ENCODE peak calls at places on chromosomes 5 and 9, in four cellular contexts. V is HuH-7.5, F is kidney tubule cell, N is fibroblast of lung. A is an unnamed sample.

GRCh38 chr5:123549256-123549904 is 37.4 kb downstream of the CSNK1G3 start:
- DNase-seq in N (no peak), F (no peak), V (no peak), A (no peak)

GRCh38 chr5:159838551-159839222 is 77.6 kb upstream of the ADRA1B start:
- DNase-seq in N (no peak), V (no peak), F (no peak), A (no peak)

GRCh38 chr5:151051066-151051930 is 29.5 kb downstream of the TNIP1 start:
- DNase-seq in V (peak), N (peak), F (peak), A (peak)

GRCh38 chr9:28052104-28052503 is 478.8 kb upstream of the C9orf72 start:
- DNase-seq in V (no peak), N (no peak), F (no peak), A (no peak)

GRCh38 chr5:82160948-82161347 is 117.2 kb downstream of the RPS23 start:
- DNase-seq in N (peak), F (peak), V (no peak), A (no peak)

GRCh38 chr9:135296783-135297715 is 182.5 kb upstream of the PPP1R26 start:
- DNase-seq in F (no peak), V (no peak), N (no peak), A (no peak)

GRCh38 chr5:111453747-111454146 is 58.6 kb downstream of the STARD4 start:
- DNase-seq in F (peak), N (peak), V (no peak), A (no peak)

GRCh38 chr9:124000784-124001444 is 10.7 kb upstream of the LHX2 start:
- DNase-seq in V (no peak), F (no peak), N (no peak), A (no peak)

GRCh38 chr9:126690431-126691051 is 76.8 kb downstream of the LMX1B start:
- DNase-seq in F (peak), N (no peak), V (peak), A (peak)

A was measured in HCT116.